ENCODE peak calls at places on chromosomes 4 and X, in four cellular contexts. O is NCI-H524 treated with DMSO at 0.1 percent for 48 hours, M is AML-193, Y is cerebellum. I is an unnamed sample.

GRCh38 chr4:164926301-164926700 is 49.3 kb downstream of the APELA start:
- DNase-seq in O (no peak), M (no peak), Y (no peak), I (no peak)

GRCh38 chr4:41883988-41884737 is 51.1 kb upstream of the TMEM33 start:
- DNase-seq in O (no peak), M (no peak), Y (no peak), I (no peak)

GRCh38 chrX:133776072-133776471 is 209.3 kb downstream of the GPC3 start:
- DNase-seq in O (no peak), M (no peak), Y (no peak), I (peak)

GRCh38 chrX:40090050-40090804 is 7.5 kb downstream of the BCOR start:
- DNase-seq in O (no peak), M (peak), Y (no peak), I (no peak)

GRCh38 chr4:112153222-112153791 is 8.1 kb downstream of the FAM241A start:
- DNase-seq in O (no peak), M (no peak), Y (no peak), I (no peak)

GRCh38 chrX:105191878-105192277 is 28.6 kb downstream of the TEX13A start:
- DNase-seq in O (no peak), M (no peak), Y (no peak), I (no peak)

GRCh38 chr4:159382875-159383568 is 280.1 kb downstream of the RAPGEF2 start:
- DNase-seq in O (no peak), M (no peak), Y (no peak), I (no peak)

GRCh38 chr4:93617596-93617995 is 211.0 kb upstream of the ATOH1 start:
- DNase-seq in O (no peak), M (no peak), Y (no peak), I (no peak)

GRCh38 chr4:160238790-160239189 is 1135.9 kb downstream of the RAPGEF2 start:
- DNase-seq in O (no peak), M (no peak), Y (no peak), I (no peak)

GRCh38 chr4:83852085-83852451 is 316.2 kb downstream of the GPAT3 start:
- DNase-seq in O (no peak), M (no peak), Y (no peak), I (no peak)

GRCh38 chrX:123964155-123964554 is 2.6 kb downstream of the STAG2 start:
- DNase-seq in O (no peak), M (no peak), Y (no peak), I (no peak)